ENCODE peak calls at places on chromosomes 1 and 21, in seven cellular contexts. U, Q, L, I, A, G and V are unnamed samples.

GRCh38 chr1:168179411-168180147 is 817 bp downstream of the TIPRL start:
- DNase-seq in A (no peak), Q (no peak), G (no peak), L (peak), U (no peak), I (peak), V (no peak)

GRCh38 chr1:59292557-59292956 is 4.3 kb upstream of the FGGY start:
- DNase-seq in G (peak), A (no peak), Q (no peak), I (peak), L (peak), U (no peak), V (peak)

GRCh38 chr1:85984677-85985076 is 171.9 kb downstream of the COL24A1 start:
- DNase-seq in I (no peak), G (no peak), L (no peak), A (no peak), U (no peak), Q (no peak), V (no peak)

GRCh38 chr1:67211589-67212563 is 45.6 kb downstream of the IL23R start:
- DNase-seq in U (no peak), Q (no peak), G (no peak), L (no peak), I (peak), A (no peak), V (no peak)

GRCh38 chr1:150619576-150620509 is 9.6 kb downstream of the ENSA start:
- DNase-seq in G (no peak), A (no peak), U (peak), Q (no peak), L (no peak), I (no peak), V (no peak)

GRCh38 chr1:102593276-102593675 is 515.0 kb downstream of the COL11A1 start:
- DNase-seq in I (no peak), G (no peak), L (no peak), U (no peak), Q (no peak), A (no peak), V (no peak)

GRCh38 chr1:46718727-46719622 is at the start of gene EFCAB14:
- DNase-seq in Q (peak), L (peak), G (peak), U (peak), A (peak), I (peak), V (peak)

GRCh38 chr21:42147386-42148020 is 71.4 kb upstream of the ABCG1 start:
- DNase-seq in G (no peak), A (no peak), Q (no peak), I (no peak), U (no peak), L (no peak), V (peak)

GRCh38 chr1:15788624-15789301 is 18.7 kb downstream of the UQCRHL start:
- DNase-seq in I (no peak), G (no peak), A (no peak), U (no peak), L (peak), Q (no peak), V (no peak)

GRCh38 chr1:17470021-17470799 is 30.7 kb upstream of the RCC2 start:
- DNase-seq in A (no peak), G (no peak), L (no peak), Q (peak), U (no peak), I (no peak), V (no peak)

GRCh38 chr1:232301246-232301645 is 328.7 kb downstream of the SIPA1L2 start:
- DNase-seq in L (no peak), U (no peak), Q (no peak), A (no peak), G (no peak), I (no peak), V (no peak)

GRCh38 chr1:231419738-231420298 is 2.3 kb downstream of the EGLN1 start:
- DNase-seq in Q (no peak), U (no peak), A (no peak), L (no peak), G (no peak), I (no peak), V (no peak)

GRCh38 chr1:108551157-108551862 is 8.6 kb upstream of the EEIG2 start:
- DNase-seq in L (peak), I (no peak), U (no peak), Q (no peak), A (no peak), G (no peak), V (no peak)

GRCh38 chr21:46605759-46606426 is 1.0 kb upstream of the S100B start:
- DNase-seq in Q (no peak), G (peak), A (no peak), I (no peak), L (peak), U (no peak), V (peak)

GRCh38 chr1:75423616-75424015 is 187.3 kb downstream of the SLC44A5 start:
- DNase-seq in G (no peak), Q (no peak), U (no peak), L (no peak), A (no peak), I (no peak), V (no peak)
- TF ChIP-seq CTCF in G (no peak), Q (peak), U (no peak), L (no peak), A (no peak), I (no peak), V (no peak)

DNA sequence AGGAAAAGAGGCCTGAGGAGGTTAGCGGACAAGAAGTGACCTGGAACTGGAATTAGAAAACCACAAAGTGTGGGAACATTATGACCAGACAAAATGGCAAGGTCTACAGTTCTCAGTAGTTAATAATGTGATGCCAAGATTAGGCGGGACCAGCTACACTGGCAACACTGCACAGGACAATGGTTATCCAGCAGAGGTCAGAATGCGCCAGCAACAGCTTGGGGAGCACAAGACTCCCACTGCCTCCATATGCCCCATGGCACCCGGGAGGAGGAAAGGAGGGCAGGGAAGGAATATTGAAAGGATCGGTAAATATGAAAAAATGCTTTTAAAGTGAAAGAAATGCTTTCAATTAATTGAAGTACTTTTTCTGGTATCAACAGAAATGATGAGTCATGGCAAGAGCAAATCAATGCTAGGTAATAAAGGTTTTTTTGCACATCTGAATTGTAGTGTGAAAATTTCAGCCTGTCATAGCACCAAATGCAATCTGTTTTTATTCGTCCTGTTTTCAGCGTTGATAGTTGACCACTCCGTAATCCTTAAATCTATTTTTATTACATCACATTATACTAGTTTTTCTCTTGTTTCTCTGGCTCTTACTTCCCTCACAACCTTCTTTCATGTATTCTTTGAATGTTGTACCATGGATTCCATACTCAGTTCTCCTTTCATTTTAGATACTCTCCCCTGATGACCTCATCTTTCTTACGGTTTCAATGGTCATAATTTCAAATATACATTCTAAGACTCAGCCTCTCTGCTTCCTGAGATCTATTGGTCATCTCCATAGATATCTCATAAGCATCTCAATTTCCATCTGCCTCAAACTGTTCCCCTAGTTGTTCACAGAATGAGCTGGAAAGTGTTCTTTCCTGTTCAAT is 30.7 kb downstream of the VCAM1 start:
- DNase-seq in U (no peak), L (peak), I (no peak), A (no peak), G (no peak), Q (peak), V (no peak)
- TF ChIP-seq CTCF in U (no peak), L (no peak), I (no peak), A (no peak), G (no peak), Q (peak), V (no peak)

GRCh38 chr1:173477286-173478098 is at the start of gene PRDX6:
- DNase-seq in G (peak), I (peak), A (peak), U (no peak), L (no peak), Q (peak), V (peak)
- TF ChIP-seq CTCF in G (no peak), I (no peak), A (no peak), U (no peak), L (no peak), Q (no peak), V (no peak)

GRCh38 chr21:30958737-30959136 is 77.4 kb upstream of the KRTAP11-1 start:
- DNase-seq in A (no peak), U (no peak), I (no peak), Q (no peak), L (no peak), G (no peak), V (no peak)

GRCh38 chr21:30962013-30962412 is 76.3 kb downstream of the KRTAP19-8 start:
- DNase-seq in U (no peak), Q (peak), I (no peak), L (no peak), A (no peak), G (no peak), V (no peak)
- TF ChIP-seq CTCF in U (no peak), Q (peak), I (no peak), L (no peak), A (peak), G (no peak), V (no peak)

DNA sequence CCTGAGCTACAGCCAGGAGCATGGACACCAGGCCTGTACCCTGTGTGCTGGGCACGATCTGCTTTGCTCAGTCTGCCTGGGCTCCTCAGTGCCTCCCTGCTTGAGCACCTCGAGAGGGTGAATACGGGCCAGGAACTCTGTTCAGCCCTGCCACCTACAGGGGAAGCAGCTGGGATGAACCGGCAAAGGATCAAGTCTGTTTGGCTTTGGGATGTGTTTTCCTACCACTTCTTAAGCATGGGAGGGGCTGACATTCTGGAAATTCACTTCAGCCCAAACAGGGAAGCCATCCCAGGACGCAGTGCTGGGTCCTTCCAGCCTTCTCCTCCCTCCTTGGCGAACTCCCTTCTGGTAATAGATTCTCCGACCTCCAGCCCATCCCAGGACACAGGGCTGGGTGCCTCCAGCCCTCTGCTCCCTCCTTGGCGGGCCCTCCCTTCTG is 55.8 kb upstream of the SELENON start:
- DNase-seq in U (peak), L (no peak), I (peak), A (no peak), G (no peak), Q (peak), V (no peak)
- TF ChIP-seq CTCF in U (peak), L (no peak), I (peak), A (no peak), G (no peak), Q (peak), V (no peak)

GRCh38 chr1:147051136-147051535 is 113.0 kb downstream of the NBPF12 start:
- DNase-seq in U (no peak), I (no peak), A (no peak), Q (no peak), G (no peak), L (no peak), V (no peak)
- TF ChIP-seq CTCF in U (no peak), I (no peak), A (no peak), Q (no peak), G (no peak), L (no peak), V (no peak)

GRCh38 chr1:177256153-177256814 is 85.5 kb downstream of the BRINP2 start:
- DNase-seq in L (peak), Q (peak), U (peak), G (no peak), I (peak), A (peak), V (no peak)
- TF ChIP-seq CTCF in L (peak), Q (peak), U (peak), G (peak), I (peak), A (peak), V (no peak)

DNA sequence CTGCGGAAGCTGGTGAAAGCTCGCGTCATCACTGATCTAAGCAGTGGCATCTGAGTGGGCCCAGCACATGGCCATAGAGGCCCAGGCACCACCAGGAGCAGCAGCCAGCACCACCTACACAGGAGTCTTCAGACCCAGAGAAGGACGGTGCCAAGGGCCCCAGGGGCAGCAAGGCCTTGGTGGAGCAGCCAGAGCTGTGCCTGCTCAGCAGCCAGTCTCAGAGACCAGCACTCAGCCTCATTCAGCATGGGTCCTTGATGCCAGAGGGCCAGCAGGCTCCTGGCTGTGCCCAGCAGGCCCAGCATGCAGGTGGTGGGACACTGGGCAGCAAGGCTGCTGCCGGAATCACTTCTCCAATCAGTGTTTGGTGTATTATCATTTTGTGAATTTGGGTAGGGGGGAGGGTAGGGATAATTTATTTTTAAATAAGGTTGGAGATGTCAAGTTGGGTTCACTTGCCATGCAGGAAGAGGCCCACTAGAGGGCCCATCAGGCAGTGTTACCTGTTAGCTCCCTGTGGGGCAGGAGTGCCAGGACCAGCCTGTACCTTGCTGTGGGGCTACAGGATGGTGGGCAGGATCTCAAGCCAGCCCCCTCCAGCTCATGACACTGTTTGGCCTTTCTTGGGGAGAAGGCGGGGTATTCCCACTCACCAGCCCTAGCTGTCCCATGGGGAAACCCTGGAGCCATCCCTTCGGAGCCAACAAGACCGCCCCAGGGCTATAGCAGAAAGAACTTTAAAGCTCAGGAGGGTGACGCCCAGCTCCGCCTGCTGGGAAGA is 3.2 kb upstream of the ARTN start:
- DNase-seq in I (no peak), A (no peak), L (peak), U (no peak), Q (peak), G (no peak), V (no peak)
- TF ChIP-seq CTCF in I (peak), A (peak), L (peak), U (peak), Q (peak), G (no peak), V (no peak)